ENCODE peak calls at places on chromosome 1, in eight cellular contexts. D is stimulated activated naive B cell treated with anti-CD40 and anti-IgM and Interleukin-4, amounts not matched to agents 10 μg/mL and 1 μg/mL and 100 μg/mL, for 72 hours; V is T-cell; S is H54; I is kidney glomerular epithelial cell; T is ACHN; L is amniotic stem cell; P is substantia nigra. C is an unnamed sample.

GRCh38 chr1:243254233-243254926 is 701 bp downstream of the CEP170 start:
- DNase-seq in S (peak), T (peak), I (peak), V (peak), L (no peak), D (peak), P (peak), C (peak)

GRCh38 chr1:212259693-212260480 is 25.3 kb upstream of the PPP2R5A start:
- DNase-seq in L (no peak), S (no peak), I (no peak), T (no peak), P (no peak), V (no peak), D (no peak), C (no peak)

GRCh38 chr1:224731633-224732032 is 115.5 kb downstream of the CNIH3 start:
- DNase-seq in P (no peak), S (no peak), V (no peak), D (no peak), I (no peak), T (no peak), L (no peak), C (no peak)

GRCh38 chr1:173295995-173296394 is 88.9 kb upstream of the TNFSF4 start:
- DNase-seq in D (no peak), V (no peak), I (no peak), S (no peak), T (no peak), P (no peak), L (no peak), C (no peak)

GRCh38 chr1:227396539-227397355 is 78.5 kb upstream of the CDC42BPA start:
- DNase-seq in L (no peak), S (no peak), D (no peak), V (no peak), P (no peak), T (no peak), I (no peak), C (no peak)

GRCh38 chr1:64920936-64921589 is 45.3 kb downstream of the JAK1 start:
- DNase-seq in S (no peak), T (no peak), L (peak), V (no peak), P (no peak), D (no peak), I (no peak), C (no peak)

GRCh38 chr1:201593200-201593828 is 54.4 kb downstream of the NAV1 start:
- DNase-seq in T (no peak), D (no peak), L (peak), I (peak), P (no peak), S (peak), V (no peak), C (no peak)

GRCh38 chr1:17009706-17010105 is 2.0 kb downstream of the ATP13A2 start:
- DNase-seq in P (no peak), L (no peak), D (no peak), I (no peak), S (no peak), T (no peak), V (no peak), C (no peak)

GRCh38 chr1:42924249-42925131 is 34.2 kb downstream of the SLC2A1 start:
- DNase-seq in D (peak), L (peak), I (peak), V (peak), P (peak), S (no peak), T (peak), C (peak)

GRCh38 chr1:171455967-171456366 is 29.4 kb upstream of the PRRC2C start:
- DNase-seq in T (no peak), D (no peak), I (no peak), P (no peak), S (no peak), L (no peak), V (no peak), C (no peak)

GRCh38 chr1:184326278-184326677 is 60.6 kb upstream of the C1orf21 start:
- DNase-seq in T (no peak), D (no peak), V (no peak), L (no peak), P (no peak), I (no peak), S (no peak), C (no peak)

GRCh38 chr1:53330819-53331218 is 2.9 kb upstream of the LRP8 start:
- DNase-seq in I (no peak), P (no peak), V (no peak), T (no peak), S (no peak), D (no peak), L (no peak), C (no peak)

GRCh38 chr1:170727953-170728352 is 64.0 kb downstream of the PRRX1 start:
- DNase-seq in L (no peak), S (no peak), P (no peak), V (no peak), I (no peak), D (no peak), T (no peak), C (no peak)